ENCODE peak calls at places on chromosomes 16 and 17, in seven cellular contexts. A is coronary artery; B is PC-3; V is CD8-positive, alpha-beta T cell; K is nephron progenitor cell; D is sigmoid colon; W is IMR-90. O is an unnamed sample.

GRCh38 chr17:15377200-15377599 is 35.8 kb upstream of the TEKT3 start:
- DNase-seq in A (no peak), B (peak), V (no peak), K (no peak), D (no peak), W (peak), O (no peak)

GRCh38 chr16:80366023-80366422 is 174.8 kb upstream of the DYNLRB2 start:
- DNase-seq in A (no peak), B (no peak), V (no peak), K (no peak), D (no peak), W (no peak), O (no peak)

GRCh38 chr17:74145756-74146155 is 57.7 kb upstream of the RPL38 start:
- DNase-seq in A (no peak), B (no peak), V (no peak), K (no peak), D (no peak), W (no peak), O (peak)

GRCh38 chr16:66344533-66345145 is 21.9 kb upstream of the CDH5 start:
- DNase-seq in A (no peak), B (peak), V (peak), K (peak), D (no peak), W (peak), O (no peak)

GRCh38 chr16:74871608-74872007 is 97.0 kb upstream of the FA2H start:
- DNase-seq in A (no peak), B (no peak), V (no peak), K (no peak), D (no peak), W (no peak), O (no peak)

GRCh38 chr17:34201225-34201624 is 53.9 kb upstream of the CCL2 start:
- DNase-seq in A (no peak), B (no peak), V (no peak), K (no peak), D (no peak), W (peak), O (no peak)

GRCh38 chr17:80026359-80027042 is 9.2 kb downstream of the TBC1D16 start:
- DNase-seq in A (no peak), B (no peak), V (no peak), K (no peak), D (no peak), W (no peak), O (no peak)

GRCh38 chr17:41538565-41538991 is 10.5 kb upstream of the KRT19 start:
- DNase-seq in A (no peak), B (peak), V (no peak), K (no peak), D (no peak), W (peak), O (no peak)

GRCh38 chr17:80260791-80261158 is at the start of gene RNF213:
- DNase-seq in A (no peak), B (peak), V (peak), K (peak), D (no peak), W (no peak), O (no peak)

GRCh38 chr16:87790278-87791023 is 24.7 kb upstream of the KLHDC4 start:
- DNase-seq in A (no peak), B (peak), V (no peak), K (no peak), D (peak), W (peak), O (no peak)

GRCh38 chr16:85153656-85154091 is 41.4 kb upstream of the CIBAR2 start:
- DNase-seq in A (no peak), B (no peak), V (no peak), K (no peak), D (no peak), W (no peak), O (no peak)

GRCh38 chr16:22313141-22313781 is 16.1 kb downstream of the POLR3E start:
- DNase-seq in A (peak), B (no peak), V (no peak), K (no peak), D (no peak), W (no peak), O (no peak)

GRCh38 chr16:77618011-77618410 is 104.3 kb upstream of the NUDT7 start:
- DNase-seq in A (no peak), B (no peak), V (no peak), K (no peak), D (no peak), W (no peak), O (no peak)

GRCh38 chr17:67696347-67696746 is 21.4 kb upstream of the NOL11 start:
- DNase-seq in A (no peak), B (no peak), V (no peak), K (no peak), D (no peak), W (peak), O (no peak)

GRCh38 chr16:81873843-81874752 is 95.0 kb downstream of the PLCG2 start:
- DNase-seq in A (no peak), B (peak), V (peak), K (peak), D (no peak), W (peak), O (no peak)

GRCh38 chr17:32755045-32755805 is 121.7 kb downstream of the MYO1D start:
- DNase-seq in A (no peak), B (peak), V (no peak), K (no peak), D (no peak), W (peak), O (no peak)

DNA sequence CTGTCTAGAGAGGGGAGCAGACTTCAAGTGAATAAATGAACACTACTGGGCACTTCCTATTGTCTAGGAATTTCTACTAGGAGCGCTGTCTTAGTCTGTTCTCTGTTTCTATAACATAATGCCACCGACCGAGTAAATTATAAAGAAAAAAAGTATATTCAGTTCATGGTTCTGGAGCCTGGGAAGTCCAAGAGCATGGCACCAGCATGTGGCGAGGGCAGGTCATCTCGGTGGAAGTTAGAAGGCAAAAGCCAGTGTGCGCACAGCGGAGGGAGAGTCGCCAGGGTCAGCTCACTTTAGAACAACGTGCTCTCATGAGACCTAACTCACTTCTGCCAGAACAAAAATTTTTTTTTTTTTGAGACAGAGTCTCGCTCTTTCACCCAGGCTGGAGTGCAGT is 35.5 kb upstream of the RPH3AL start:
- DNase-seq in A (no peak), B (no peak), V (no peak), K (no peak), D (no peak), W (no peak), O (no peak)
- TF ChIP-seq CTCF in A (no peak), B (no peak), V (no peak), K (no peak), D (no peak), W (no peak), O (no peak)

GRCh38 chr17:65017375-65017774 is 39.2 kb downstream of the GNA13 start:
- DNase-seq in A (no peak), B (no peak), V (no peak), K (no peak), D (no peak), W (no peak), O (no peak)
- TF ChIP-seq CTCF in A (no peak), B (no peak), V (no peak), K (no peak), D (no peak), W (no peak), O (no peak)

GRCh38 chr17:7483238-7484066 is 714 bp upstream of the POLR2A start:
- DNase-seq in A (peak), B (peak), V (peak), K (peak), D (peak), W (peak), O (peak)

GRCh38 chr17:7479389-7480192 is at the start of gene ZBTB4:
- DNase-seq in A (peak), B (peak), V (peak), K (peak), D (peak), W (peak), O (no peak)

GRCh38 chr17:7486181-7486580 is 2.0 kb downstream of the POLR2A start:
- DNase-seq in A (no peak), B (no peak), V (no peak), K (no peak), D (no peak), W (peak), O (no peak)

GRCh38 chr17:7484964-7485377 is 805 bp downstream of the POLR2A start:
- DNase-seq in A (no peak), B (no peak), V (no peak), K (no peak), D (no peak), W (no peak), O (no peak)

DNA sequence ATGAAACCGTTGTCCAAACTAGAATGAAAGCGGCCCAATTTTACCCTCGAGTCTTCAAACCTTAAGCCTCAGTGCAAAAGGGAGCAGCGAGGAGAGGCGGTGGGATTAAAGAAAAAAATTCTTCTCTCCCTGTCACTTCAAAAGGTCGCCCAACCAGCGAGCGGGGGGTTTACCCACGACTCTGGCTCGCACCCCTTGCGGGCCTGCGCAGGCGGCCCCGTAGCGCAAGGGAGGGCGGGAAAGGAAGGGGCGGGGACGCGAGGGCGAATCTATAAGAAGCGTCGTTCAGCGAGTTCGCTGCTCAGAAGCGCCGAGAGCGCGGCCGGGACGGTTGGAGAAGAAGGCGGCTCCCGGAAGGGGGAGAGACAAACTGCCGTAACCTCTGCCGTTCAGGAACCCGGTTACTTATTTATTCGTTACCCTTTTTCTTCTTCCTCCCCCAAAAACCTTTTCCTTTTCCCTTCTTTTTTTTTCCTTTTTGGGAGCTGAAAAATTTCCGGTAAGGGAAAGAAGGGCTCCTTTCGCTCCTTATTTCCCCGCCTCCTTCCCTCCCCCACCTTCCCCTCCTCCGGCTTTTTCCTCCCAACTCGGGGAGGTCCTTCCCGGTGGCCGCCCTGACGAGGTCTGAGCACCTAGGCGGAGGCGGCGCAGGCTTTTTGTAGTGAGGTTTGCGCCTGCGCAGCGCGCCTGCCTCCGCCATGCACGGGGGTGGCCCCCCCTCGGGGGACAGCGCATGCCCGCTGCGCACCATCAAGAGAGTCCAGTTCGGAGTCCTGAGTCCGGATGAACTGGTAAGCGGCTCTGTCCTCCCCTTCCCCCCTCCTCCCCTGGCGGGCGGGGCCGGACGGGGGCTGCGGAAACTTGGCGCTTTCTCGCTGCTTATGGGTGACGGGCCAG is at the start of gene POLR2A:
- DNase-seq in A (peak), B (peak), V (peak), K (peak), D (peak), W (peak), O (peak)
- TF ChIP-seq CTCF in A (no peak), B (no peak), V (no peak), K (no peak), D (no peak), W (peak), O (no peak)

GRCh38 chr17:81903415-81903831 is 1.4 kb downstream of the NPB start:
- DNase-seq in A (no peak), B (no peak), V (no peak), K (no peak), D (no peak), W (no peak), O (no peak)

GRCh38 chr17:81901167-81902022 is 643 bp upstream of the NPB start:
- DNase-seq in A (no peak), B (no peak), V (no peak), K (no peak), D (no peak), W (no peak), O (no peak)

GRCh38 chr17:81902023-81902652 is at the start of gene NPB:
- DNase-seq in A (no peak), B (no peak), V (no peak), K (peak), D (no peak), W (no peak), O (no peak)

GRCh38 chr17:81903896-81904599 is 2.0 kb downstream of the NPB start:
- DNase-seq in A (no peak), B (no peak), V (no peak), K (no peak), D (no peak), W (no peak), O (no peak)

GRCh38 chr17:81902653-81903414 is 796 bp downstream of the NPB start:
- DNase-seq in A (no peak), B (no peak), V (no peak), K (no peak), D (no peak), W (no peak), O (no peak)
- TF ChIP-seq CTCF in A (no peak), B (no peak), V (no peak), K (no peak), D (no peak), W (no peak), O (no peak)

GRCh38 chr17:60137731-60138130 is 12.0 kb upstream of the CA4 start:
- DNase-seq in A (no peak), B (no peak), V (no peak), K (no peak), D (peak), W (no peak), O (no peak)

GRCh38 chr17:60135951-60136666 is 13.7 kb upstream of the CA4 start:
- DNase-seq in A (no peak), B (no peak), V (no peak), K (no peak), D (peak), W (no peak), O (no peak)

GRCh38 chr17:60134396-60135159 is 15.2 kb upstream of the CA4 start:
- DNase-seq in A (no peak), B (no peak), V (no peak), K (no peak), D (peak), W (peak), O (no peak)

GRCh38 chr17:60138769-60139437 is 10.9 kb upstream of the CA4 start:
- DNase-seq in A (no peak), B (no peak), V (no peak), K (no peak), D (peak), W (no peak), O (no peak)

GRCh38 chr17:60135160-60135950 is 14.4 kb upstream of the CA4 start:
- DNase-seq in A (peak), B (peak), V (peak), K (peak), D (peak), W (peak), O (peak)
- TF ChIP-seq CTCF in A (no peak), B (no peak), V (no peak), K (no peak), D (no peak), W (no peak), O (no peak)

DNA sequence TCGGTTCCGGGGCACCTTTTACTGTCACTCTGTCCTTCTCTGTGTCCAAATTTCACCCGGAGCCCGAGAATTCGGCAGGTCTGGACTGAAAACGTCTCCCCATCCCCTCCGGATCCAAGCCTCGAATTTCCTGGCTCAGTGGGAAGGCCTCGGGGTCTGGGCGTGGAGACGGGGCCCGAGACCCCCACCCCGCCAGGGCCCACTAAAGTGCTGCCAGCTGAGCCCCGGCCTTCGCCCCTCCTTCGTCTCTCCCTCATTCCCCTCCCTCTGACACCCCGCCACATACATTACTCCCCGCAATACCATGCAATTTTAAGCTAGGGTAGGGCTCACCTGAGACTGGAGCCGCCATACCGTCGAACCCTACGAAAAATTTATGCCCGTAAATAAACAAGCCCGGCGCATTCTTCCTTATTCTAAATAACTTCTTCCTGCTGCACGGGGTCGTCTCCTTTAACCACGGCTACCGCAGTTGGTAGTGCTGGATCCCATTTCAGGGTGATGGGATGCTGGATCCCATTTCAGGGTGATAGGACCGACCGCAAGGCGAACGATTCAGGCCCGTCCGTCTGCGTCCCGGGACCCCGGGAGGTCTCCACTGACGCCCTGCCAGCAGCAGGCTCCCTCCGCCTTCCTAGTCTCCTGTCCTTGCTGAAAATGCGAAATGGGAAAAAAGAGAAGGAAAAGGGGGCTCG is 4.4 kb upstream of the OR1F1 start:
- DNase-seq in A (no peak), B (no peak), V (no peak), K (peak), D (no peak), W (no peak), O (no peak)
- TF ChIP-seq CTCF in A (no peak), B (no peak), V (no peak), K (no peak), D (no peak), W (no peak), O (peak)

GRCh38 chr17:7858487-7858832 is 657 bp downstream of the CYB5D1 start:
- DNase-seq in A (peak), B (peak), V (peak), K (peak), D (peak), W (peak), O (no peak)
- TF ChIP-seq CTCF in A (no peak), B (peak), V (no peak), K (peak), D (peak), W (peak), O (peak)

GRCh38 chr16:73219176-73219575 is 171.2 kb upstream of the ZFHX3 start:
- DNase-seq in A (no peak), B (no peak), V (no peak), K (no peak), D (no peak), W (no peak), O (no peak)

GRCh38 chr16:73214825-73215481 is 167.0 kb upstream of the ZFHX3 start:
- DNase-seq in A (no peak), B (no peak), V (no peak), K (no peak), D (no peak), W (peak), O (no peak)

GRCh38 chr16:73215482-73216377 is 167.8 kb upstream of the ZFHX3 start:
- DNase-seq in A (no peak), B (no peak), V (no peak), K (no peak), D (no peak), W (peak), O (no peak)

GRCh38 chr16:73216932-73217331 is 169.0 kb upstream of the ZFHX3 start:
- DNase-seq in A (no peak), B (no peak), V (no peak), K (no peak), D (no peak), W (peak), O (no peak)

DNA sequence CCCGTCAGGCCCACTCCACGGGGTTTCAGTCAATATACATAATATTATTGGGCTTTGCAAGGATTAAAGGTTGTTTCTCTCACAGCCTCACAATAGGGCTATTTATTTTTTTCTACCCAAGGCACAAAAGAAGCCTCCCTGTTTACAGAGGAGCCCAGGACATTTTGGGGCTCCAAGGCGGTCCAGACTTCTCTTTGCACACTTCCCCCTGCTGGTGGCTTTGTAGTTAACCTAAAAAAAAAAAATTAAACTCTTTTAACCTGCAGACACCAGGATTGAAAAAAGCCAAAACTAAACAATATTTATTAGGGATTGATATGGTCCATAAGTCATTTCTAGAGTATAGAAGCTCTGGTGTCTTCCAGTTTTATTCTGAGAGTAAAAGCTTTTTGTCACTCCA is 169.7 kb upstream of the ZFHX3 start:
- DNase-seq in A (no peak), B (no peak), V (no peak), K (no peak), D (no peak), W (no peak), O (no peak)
- TF ChIP-seq CTCF in A (no peak), B (peak), V (no peak), K (peak), D (no peak), W (peak), O (peak)